ENCODE peak calls at places on chromosomes 6 and 20, in nine cellular contexts. R, U, L, A, I, K, D, C and N are unnamed samples.

GRCh38 chr6:137673603-137674002 is 179.4 kb upstream of the OLIG3 start:
- DNase-seq in R (no peak), U (no peak), L (no peak), A (no peak), I (no peak), K (no peak), D (no peak), C (no peak), N (no peak)

GRCh38 chr6:72855471-72855870 is 233.6 kb downstream of the KCNQ5 start:
- DNase-seq in R (no peak), U (no peak), L (no peak), A (no peak), I (no peak), K (no peak), D (no peak), C (no peak), N (no peak)

GRCh38 chr6:101386982-101387381 is 6.5 kb upstream of the GRIK2 start:
- DNase-seq in R (no peak), U (no peak), L (no peak), A (no peak), I (no peak), K (no peak), D (peak), C (no peak), N (no peak)

GRCh38 chr6:97186416-97186999 is 96.5 kb downstream of the MMS22L start:
- DNase-seq in R (peak), U (peak), L (no peak), A (peak), I (peak), K (peak), D (peak), C (peak), N (peak)

GRCh38 chr20:37920270-37920669 is 17.3 kb downstream of the VSTM2L start:
- DNase-seq in R (no peak), U (no peak), L (no peak), A (no peak), I (no peak), K (no peak), D (no peak), C (no peak), N (no peak)

GRCh38 chr6:1416191-1416764 is 26.9 kb downstream of the FOXF2 start:
- DNase-seq in R (no peak), U (no peak), L (no peak), A (no peak), I (no peak), K (no peak), D (peak), C (no peak), N (no peak)

GRCh38 chr6:4676016-4676415 is 100.2 kb upstream of the CDYL start:
- DNase-seq in R (no peak), U (no peak), L (no peak), A (no peak), I (peak), K (no peak), D (no peak), C (no peak), N (no peak)

GRCh38 chr6:166369741-166370140 is 13.0 kb downstream of the MPC1 start:
- DNase-seq in R (no peak), U (no peak), L (no peak), A (no peak), I (no peak), K (no peak), D (no peak), C (no peak), N (no peak)

GRCh38 chr6:127516676-127517273 is 2.4 kb downstream of the MTCL3 start:
- DNase-seq in R (peak), U (peak), L (no peak), A (peak), I (no peak), K (peak), D (peak), C (peak), N (peak)

GRCh38 chr20:56469077-56469449 is 636 bp downstream of the RTF2 start:
- DNase-seq in R (no peak), U (no peak), L (no peak), A (no peak), I (no peak), K (no peak), D (no peak), C (peak), N (no peak)

GRCh38 chr6:106894978-106895702 is 79.4 kb downstream of the CD24 start:
- DNase-seq in R (no peak), U (peak), L (no peak), A (no peak), I (no peak), K (no peak), D (no peak), C (peak), N (no peak)

GRCh38 chr20:62136283-62137091 is 6.7 kb downstream of the PSMA7 start:
- DNase-seq in R (no peak), U (peak), L (no peak), A (peak), I (peak), K (peak), D (peak), C (peak), N (peak)

GRCh38 chr20:49273696-49274277 is 4.1 kb downstream of the ZNFX1 start:
- DNase-seq in R (no peak), U (no peak), L (no peak), A (no peak), I (no peak), K (no peak), D (no peak), C (no peak), N (no peak)

GRCh38 chr6:170049641-170050491 is 241.0 kb downstream of the DLL1 start:
- DNase-seq in R (no peak), U (peak), L (no peak), A (no peak), I (no peak), K (no peak), D (no peak), C (peak), N (no peak)

GRCh38 chr6:126880926-126881325 is 237.5 kb upstream of the RSPO3 start:
- DNase-seq in R (no peak), U (peak), L (no peak), A (no peak), I (no peak), K (no peak), D (no peak), C (peak), N (no peak)

GRCh38 chr20:51095755-51096509 is 73.0 kb upstream of the KCNG1 start:
- DNase-seq in R (no peak), U (peak), L (no peak), A (peak), I (no peak), K (no peak), D (no peak), C (peak), N (no peak)

GRCh38 chr20:39289316-39289715 is 327.2 kb downstream of the DHX35 start:
- DNase-seq in R (no peak), U (no peak), L (no peak), A (no peak), I (no peak), K (no peak), D (peak), C (peak), N (no peak)

GRCh38 chr6:2765896-2766766 is 938 bp downstream of the WRNIP1 start:
- DNase-seq in R (no peak), U (no peak), L (peak), A (peak), I (peak), K (peak), D (no peak), C (peak), N (no peak)

GRCh38 chr20:62978559-62978938 is 26.0 kb downstream of the SLC17A9 start:
- DNase-seq in R (no peak), U (no peak), L (no peak), A (no peak), I (no peak), K (no peak), D (no peak), C (peak), N (no peak)

GRCh38 chr6:106185626-106186025 is 99.5 kb downstream of the PRDM1 start:
- DNase-seq in R (no peak), U (no peak), L (no peak), A (no peak), I (no peak), K (no peak), D (no peak), C (no peak), N (no peak)

GRCh38 chr6:154606457-154606856 is 96.0 kb upstream of the CNKSR3 start:
- DNase-seq in R (no peak), U (peak), L (no peak), A (no peak), I (no peak), K (peak), D (no peak), C (peak), N (peak)

GRCh38 chr6:7373739-7374138 is 15.8 kb downstream of the CAGE1 start:
- DNase-seq in R (no peak), U (no peak), L (no peak), A (no peak), I (no peak), K (no peak), D (no peak), C (no peak), N (no peak)

GRCh38 chr6:83252717-83253116 is 59.6 kb downstream of the RWDD2A start:
- DNase-seq in R (no peak), U (peak), L (no peak), A (no peak), I (no peak), K (no peak), D (no peak), C (no peak), N (no peak)

GRCh38 chr6:291697-292505 is at the start of gene DUSP22:
- DNase-seq in R (peak), U (peak), L (no peak), A (peak), I (peak), K (peak), D (peak), C (peak), N (peak)

GRCh38 chr6:168884646-168885086 is 369.0 kb downstream of the THBS2 start:
- DNase-seq in R (no peak), U (peak), L (no peak), A (peak), I (peak), K (peak), D (peak), C (peak), N (no peak)

GRCh38 chr6:36443951-36444428 is 1.2 kb downstream of the KCTD20 start:
- DNase-seq in R (no peak), U (no peak), L (no peak), A (no peak), I (no peak), K (no peak), D (peak), C (peak), N (no peak)

GRCh38 chr6:11194399-11195274 is 37.8 kb downstream of the NEDD9 start:
- DNase-seq in R (peak), U (peak), L (no peak), A (no peak), I (no peak), K (no peak), D (no peak), C (no peak), N (no peak)

GRCh38 chr6:103798166-103798565 is 1061.6 kb downstream of the HACE1 start:
- DNase-seq in R (no peak), U (no peak), L (no peak), A (no peak), I (no peak), K (no peak), D (no peak), C (no peak), N (no peak)

GRCh38 chr6:20377623-20378265 is 23.9 kb upstream of the E2F3 start:
- DNase-seq in R (no peak), U (peak), L (no peak), A (no peak), I (no peak), K (no peak), D (no peak), C (no peak), N (no peak)

GRCh38 chr6:42021847-42022754 is 28.2 kb upstream of the TAF8 start:
- DNase-seq in R (no peak), U (peak), L (no peak), A (no peak), I (peak), K (peak), D (no peak), C (no peak), N (peak)

GRCh38 chr6:28907394-28907793 is 16.4 kb downstream of the TRIM27 start:
- DNase-seq in R (no peak), U (peak), L (no peak), A (no peak), I (no peak), K (no peak), D (no peak), C (no peak), N (no peak)

GRCh38 chr6:44527191-44527960 is 139.9 kb downstream of the CDC5L start:
- DNase-seq in R (no peak), U (no peak), L (no peak), A (no peak), I (no peak), K (no peak), D (peak), C (peak), N (no peak)

GRCh38 chr20:17226410-17227198 is at the start of gene PCSK2:
- DNase-seq in R (peak), U (peak), L (no peak), A (peak), I (no peak), K (no peak), D (peak), C (no peak), N (no peak)

GRCh38 chr6:123879749-123880148 is 76.1 kb downstream of the NKAIN2 start:
- DNase-seq in R (no peak), U (no peak), L (no peak), A (no peak), I (no peak), K (no peak), D (no peak), C (no peak), N (no peak)

GRCh38 chr6:90109141-90109540 is 187.5 kb downstream of the BACH2 start:
- DNase-seq in R (no peak), U (no peak), L (no peak), A (no peak), I (no peak), K (no peak), D (no peak), C (no peak), N (peak)

GRCh38 chr6:94361304-94362060 is 942.1 kb upstream of the EPHA7 start:
- DNase-seq in R (no peak), U (no peak), L (no peak), A (no peak), I (no peak), K (no peak), D (no peak), C (no peak), N (no peak)

GRCh38 chr6:160355001-160355400 is 6.8 kb downstream of the SLC22A3 start:
- DNase-seq in R (peak), U (peak), L (no peak), A (no peak), I (no peak), K (no peak), D (no peak), C (peak), N (peak)

GRCh38 chr20:2301164-2301622 is 5.4 kb downstream of the TGM3 start:
- DNase-seq in R (no peak), U (peak), L (no peak), A (no peak), I (no peak), K (no peak), D (no peak), C (peak), N (no peak)

GRCh38 chr6:113588646-113589045 is 268.5 kb upstream of the MARCKS start:
- DNase-seq in R (no peak), U (peak), L (no peak), A (no peak), I (no peak), K (no peak), D (no peak), C (no peak), N (no peak)

GRCh38 chr20:55153321-55153720 is 677.9 kb downstream of the DOK5 start:
- DNase-seq in R (no peak), U (peak), L (no peak), A (no peak), I (no peak), K (no peak), D (no peak), C (no peak), N (no peak)